ENCODE peak calls at places on chromosome 10, in nine cellular contexts. Y is Peyer's patch, E is heart right ventricle, F is keratinocyte, D is cardiac muscle cell, Z is adrenal gland, L is heart left ventricle, P is left ventricle myocardium inferior, R is uterus. G is an unnamed sample.

GRCh38 chr10:62710182-62710581 is 94.3 kb upstream of the ADO start:
- DNase-seq in E (no peak), F (no peak), P (no peak), Z (no peak), L (no peak), D (no peak), R (no peak), Y (no peak), G (no peak)

GRCh38 chr10:109889867-109890266 is 33.4 kb downstream of the XPNPEP1 start:
- DNase-seq in L (no peak), F (peak), P (no peak), R (no peak), Z (no peak), Y (no peak), D (peak), E (no peak), G (no peak)

GRCh38 chr10:129958686-129959543 is 5.2 kb downstream of the EBF3 start:
- DNase-seq in P (no peak), Y (no peak), F (no peak), R (no peak), E (no peak), D (no peak), Z (no peak), L (no peak), G (no peak)

GRCh38 chr10:12592967-12593366 is 243.6 kb downstream of the CAMK1D start:
- DNase-seq in Y (no peak), P (no peak), R (no peak), F (no peak), E (no peak), L (no peak), Z (no peak), D (no peak), G (no peak)

GRCh38 chr10:124740374-124741280 is 3.6 kb downstream of the FAM53B start:
- DNase-seq in E (peak), D (peak), Z (no peak), L (peak), R (peak), Y (peak), P (peak), F (no peak), G (peak)

GRCh38 chr10:101007915-101008822 is 8.6 kb downstream of the LZTS2 start:
- DNase-seq in Z (no peak), P (no peak), L (peak), E (no peak), F (no peak), Y (no peak), R (no peak), D (no peak), G (no peak)

GRCh38 chr10:93357680-93358079 is 124.5 kb downstream of the MYOF start:
- DNase-seq in R (no peak), Z (no peak), Y (no peak), F (no peak), P (no peak), D (peak), L (no peak), E (no peak), G (no peak)

GRCh38 chr10:12605580-12606405 is 256.4 kb downstream of the CAMK1D start:
- DNase-seq in R (peak), F (no peak), P (peak), Y (peak), Z (peak), D (peak), E (peak), L (peak), G (peak)

GRCh38 chr10:35822316-35822715 is 180.2 kb upstream of the FZD8 start:
- DNase-seq in D (peak), L (peak), F (no peak), R (peak), Y (peak), E (peak), P (peak), Z (no peak), G (peak)

GRCh38 chr10:14296081-14296709 is 34.5 kb downstream of the FRMD4A start:
- DNase-seq in F (no peak), R (no peak), Y (no peak), E (no peak), D (peak), L (no peak), P (no peak), Z (no peak), G (no peak)

GRCh38 chr10:80528901-80529300 is 8.8 kb upstream of the SH2D4B start:
- DNase-seq in F (no peak), Z (no peak), P (no peak), Y (no peak), L (no peak), D (no peak), R (no peak), E (no peak), G (no peak)

GRCh38 chr10:50464004-50464409 is 159.7 kb downstream of the SGMS1 start:
- DNase-seq in Y (no peak), D (peak), Z (no peak), R (no peak), P (no peak), L (no peak), F (no peak), E (no peak), G (no peak)

GRCh38 chr10:101840102-101840684 is 3.4 kb downstream of the KCNIP2 start:
- DNase-seq in L (no peak), Y (no peak), E (no peak), D (peak), F (no peak), P (no peak), R (no peak), Z (no peak), G (no peak)

GRCh38 chr10:8060010-8060703 is 5.7 kb downstream of the GATA3 start:
- DNase-seq in L (no peak), E (no peak), P (no peak), R (no peak), F (no peak), Z (no peak), Y (peak), D (no peak), G (no peak)

GRCh38 chr10:18254086-18254485 is 113.9 kb downstream of the CACNB2 start:
- DNase-seq in P (no peak), L (no peak), E (no peak), R (no peak), D (no peak), Y (no peak), F (no peak), Z (no peak), G (no peak)

GRCh38 chr10:64096941-64097340 is 575.7 kb downstream of the REEP3 start:
- DNase-seq in E (no peak), Y (no peak), D (no peak), Z (no peak), R (no peak), F (no peak), P (no peak), L (no peak), G (no peak)

GRCh38 chr10:8112230-8112915 is 57.9 kb downstream of the GATA3 start:
- DNase-seq in E (no peak), P (no peak), Z (no peak), F (no peak), D (no peak), Y (no peak), R (no peak), L (no peak), G (no peak)

GRCh38 chr10:124724279-124725027 is 19.7 kb downstream of the FAM53B start:
- DNase-seq in R (no peak), F (no peak), Y (no peak), L (peak), Z (no peak), P (no peak), E (no peak), D (no peak), G (no peak)

GRCh38 chr10:42640610-42641229 is 2.4 kb upstream of the ZNF33B start:
- DNase-seq in E (no peak), P (no peak), Y (no peak), L (no peak), R (no peak), F (peak), D (no peak), Z (no peak), G (peak)

GRCh38 chr10:25159591-25159990 is 15.2 kb upstream of the GPR158 start:
- DNase-seq in L (no peak), D (no peak), F (no peak), E (no peak), Z (no peak), P (no peak), Y (no peak), R (no peak), G (no peak)

GRCh38 chr10:42753507-42754154 is 29.0 kb upstream of the BMS1 start:
- DNase-seq in D (no peak), P (no peak), Z (no peak), F (no peak), E (no peak), R (peak), Y (no peak), L (no peak), G (peak)

GRCh38 chr10:84494849-84495180 is 166.4 kb downstream of the CCSER2 start:
- DNase-seq in R (no peak), L (no peak), Z (no peak), F (no peak), Y (no peak), P (no peak), D (no peak), E (no peak), G (no peak)

GRCh38 chr10:92972066-92972870 is 88.3 kb upstream of the CYP26C1 start:
- DNase-seq in L (no peak), D (peak), Y (no peak), E (no peak), P (no peak), R (no peak), F (peak), Z (no peak), G (peak)

GRCh38 chr10:45154481-45154880 is 153.8 kb downstream of the ZNF22 start:
- DNase-seq in E (no peak), Y (no peak), Z (no peak), R (no peak), F (no peak), L (no peak), D (peak), P (no peak), G (no peak)

GRCh38 chr10:99874341-99875085 is 92.1 kb downstream of the ABCC2 start:
- DNase-seq in F (no peak), E (no peak), R (no peak), Y (no peak), P (no peak), Z (no peak), L (no peak), D (no peak), G (no peak)

GRCh38 chr10:86659161-86659691 is 4.9 kb downstream of the OPN4 start:
- DNase-seq in P (no peak), Y (no peak), D (no peak), F (no peak), Z (no peak), R (no peak), E (no peak), L (peak), G (no peak)

GRCh38 chr10:10883737-10884136 is 133.9 kb upstream of the CELF2 start:
- DNase-seq in F (no peak), E (no peak), Z (no peak), D (no peak), R (no peak), L (no peak), P (no peak), Y (no peak), G (no peak)

GRCh38 chr10:126062132-126063032 is 166.0 kb downstream of the FANK1 start:
- DNase-seq in D (peak), Y (peak), P (peak), E (peak), L (peak), F (peak), R (peak), Z (peak), G (peak)

GRCh38 chr10:18860591-18861205 is 187.9 kb upstream of the MALRD1 start:
- DNase-seq in E (no peak), P (no peak), R (no peak), Z (no peak), D (no peak), L (no peak), F (no peak), Y (no peak), G (no peak)

GRCh38 chr10:97097154-97097490 is 88.6 kb downstream of the SLIT1 start:
- DNase-seq in R (no peak), E (no peak), D (no peak), Z (no peak), Y (no peak), F (no peak), L (no peak), P (no peak), G (no peak)

GRCh38 chr10:99779335-99779734 is 3.1 kb upstream of the ABCC2 start:
- DNase-seq in P (no peak), D (peak), Y (no peak), F (no peak), Z (no peak), E (no peak), L (no peak), R (no peak), G (no peak)

GRCh38 chr10:58857251-58857650 is 319.2 kb upstream of the PHYHIPL start:
- DNase-seq in D (no peak), R (no peak), F (no peak), Y (no peak), E (no peak), P (no peak), Z (no peak), L (no peak), G (no peak)

GRCh38 chr10:8731415-8732110 is 677.1 kb downstream of the GATA3 start:
- DNase-seq in Z (no peak), E (no peak), Y (no peak), L (no peak), F (no peak), R (no peak), D (no peak), P (no peak), G (no peak)

GRCh38 chr10:75739454-75740143 is 308.2 kb downstream of the LRMDA start:
- DNase-seq in Y (no peak), Z (no peak), P (no peak), D (no peak), F (no peak), L (no peak), E (no peak), R (no peak), G (no peak)

DNA sequence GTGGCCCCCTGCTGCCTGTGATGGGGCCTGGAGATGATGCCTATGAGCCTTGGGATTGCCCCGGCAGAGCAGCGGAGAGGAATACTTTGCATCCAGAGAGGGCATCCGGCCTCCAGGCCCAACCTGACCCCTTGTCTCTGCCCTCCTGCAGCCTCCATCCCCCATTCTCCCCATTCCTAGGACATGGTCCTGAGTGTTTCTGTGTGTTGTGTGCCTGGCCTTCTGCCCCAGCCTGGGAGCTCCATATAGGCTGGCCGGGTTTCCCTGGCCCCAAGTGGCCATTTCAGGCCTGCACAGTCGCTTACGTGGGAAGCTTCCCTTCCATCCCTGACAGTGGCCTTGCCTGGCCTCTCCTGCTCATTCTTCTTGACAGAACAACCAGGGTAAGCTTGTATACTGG is 296.7 kb upstream of the ZMIZ1 start:
- DNase-seq in Y (no peak), D (no peak), F (no peak), P (no peak), E (no peak), L (no peak), R (peak), Z (no peak), G (no peak)
- TF ChIP-seq CTCF in Y (no peak), D (no peak), F (no peak), P (no peak), E (no peak), L (no peak), R (no peak), Z (no peak), G (no peak)

GRCh38 chr10:88830643-88831277 is 20.9 kb downstream of the ANKRD22 start:
- DNase-seq in P (no peak), Y (no peak), E (no peak), R (no peak), D (no peak), L (no peak), Z (no peak), F (no peak), G (no peak)

GRCh38 chr10:88827718-88828117 is 23.9 kb downstream of the ANKRD22 start:
- DNase-seq in P (no peak), D (no peak), Y (no peak), Z (no peak), F (no peak), E (no peak), L (no peak), R (no peak), G (no peak)

GRCh38 chr10:88828310-88828709 is 23.3 kb downstream of the ANKRD22 start:
- DNase-seq in P (no peak), Y (no peak), F (no peak), L (no peak), E (no peak), R (no peak), Z (no peak), D (no peak), G (no peak)

GRCh38 chr10:88831709-88832108 is 19.9 kb downstream of the ANKRD22 start:
- DNase-seq in D (no peak), Y (peak), R (no peak), L (no peak), F (no peak), Z (no peak), E (no peak), P (no peak), G (no peak)

DNA sequence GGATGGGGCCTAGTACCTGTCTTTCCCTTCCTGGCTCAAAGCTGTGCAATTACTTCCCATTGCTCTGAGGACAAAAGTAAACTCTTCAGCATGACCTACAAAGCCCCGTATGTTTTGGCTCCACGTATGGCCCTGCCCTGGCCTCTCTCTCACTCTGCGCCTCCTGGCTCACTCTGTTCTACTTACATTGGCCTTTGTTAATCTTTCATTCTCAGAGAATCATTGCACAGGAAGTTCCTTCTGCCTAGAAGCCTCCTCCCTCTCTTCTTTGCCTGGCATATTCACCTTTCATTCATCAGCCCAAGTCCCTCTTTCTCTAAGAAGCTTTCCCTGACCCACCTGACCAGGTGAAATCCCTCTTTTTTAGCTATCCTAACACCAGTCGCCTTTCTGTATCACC is 23.9 kb downstream of the LIPM start:
- DNase-seq in Z (no peak), L (no peak), P (no peak), F (no peak), E (no peak), Y (no peak), R (no peak), D (no peak), G (no peak)
- H3K27ac ChIP-seq in Z (no peak), L (no peak), P (no peak), F (no peak), E (no peak), Y (no peak), R (no peak), D (no peak), G (no peak)

DNA sequence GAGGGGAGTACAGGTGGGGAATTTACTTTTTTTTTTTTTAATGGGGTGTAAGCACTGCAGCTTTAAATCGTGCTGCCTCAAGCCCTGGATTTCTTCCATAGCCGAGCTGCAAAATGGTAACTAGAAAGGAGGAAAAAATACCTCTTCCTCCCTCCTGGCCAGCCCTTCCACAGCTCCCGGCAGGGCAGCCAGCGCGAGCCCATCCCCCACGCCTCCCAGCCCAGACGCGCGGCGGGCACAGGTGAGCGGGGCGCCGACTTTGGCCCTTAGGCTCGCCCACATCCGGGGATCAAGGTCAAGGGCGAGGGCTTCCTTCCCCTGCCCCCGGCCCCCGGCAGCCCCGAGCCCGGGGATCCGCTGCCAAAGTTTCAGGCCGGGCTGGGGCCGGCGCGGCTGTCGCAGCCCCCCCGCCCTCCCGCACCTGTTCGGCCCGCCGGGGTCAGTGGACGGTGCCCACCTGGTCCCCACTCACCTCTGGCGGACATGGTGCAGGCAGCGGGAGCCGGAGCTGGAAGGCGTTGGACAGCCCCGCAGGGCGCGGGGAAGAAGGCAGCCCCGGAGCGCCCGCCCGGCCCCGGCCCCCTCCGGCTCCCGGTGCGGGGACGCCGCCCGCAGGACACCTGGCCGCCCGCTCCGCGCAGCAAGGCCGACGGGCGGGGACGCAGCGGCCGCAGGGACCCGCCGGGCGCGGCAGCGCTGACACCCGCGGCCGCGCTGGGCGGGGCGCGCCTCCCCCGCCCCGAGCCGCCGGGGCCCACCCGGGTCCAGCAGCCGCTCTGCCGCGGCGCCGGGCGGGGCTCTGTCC is 53.8 kb upstream of the FHIP2A start:
- DNase-seq in Y (no peak), E (peak), L (peak), F (no peak), D (no peak), P (peak), R (peak), Z (peak), G (peak)
- TF ChIP-seq CTCF in Y (no peak), E (no peak), L (no peak), F (no peak), D (no peak), P (no peak), R (no peak), Z (no peak), G (no peak)

GRCh38 chr10:131930586-131931330 is 29.9 kb downstream of the PPP2R2D start:
- DNase-seq in F (no peak), Z (no peak), L (no peak), P (no peak), Y (no peak), E (no peak), R (no peak), D (no peak), G (no peak)
- H3K27ac ChIP-seq in F (no peak), Z (peak), L (no peak), P (peak), Y (no peak), E (no peak), R (no peak), D (no peak), G (no peak)

G was measured in colonic mucosa.